ENCODE peak calls at places on chromosomes 1 and 21, in six cellular contexts. One of them, this sample, is unnamed.
A peak's percentile ranks its signal among the peaks of the same experiment; 100 is the strongest.

GRCh38 chr21:29382029-29382654 is 83.4 kb downstream of the BACH1 start:
- DNase-seq in pancreas: no peak
- DNase-seq in caudate nucleus: no peak
- DNase-seq in AG04450: no peak
- DNase-seq in fibroblast of lung: peak; percentile 90
- DNase-seq in SK-N-SH: no peak
- DNase-seq in this sample: no peak

GRCh38 chr1:162381383-162381782 is at the start of gene C1orf226:
- DNase-seq in pancreas: no peak
- DNase-seq in caudate nucleus: no peak
- DNase-seq in AG04450: no peak
- DNase-seq in fibroblast of lung: peak; percentile 23
- DNase-seq in SK-N-SH: no peak
- DNase-seq in this sample: no peak

GRCh38 chr1:167249702-167250101 is 29.0 kb downstream of the POU2F1 start:
- DNase-seq in pancreas: no peak
- DNase-seq in caudate nucleus: no peak
- DNase-seq in AG04450: no peak
- DNase-seq in fibroblast of lung: no peak
- DNase-seq in SK-N-SH: no peak
- DNase-seq in this sample: no peak

GRCh38 chr1:15702722-15703550 is 18.8 kb downstream of the PLEKHM2 start:
- DNase-seq in pancreas: no peak
- DNase-seq in caudate nucleus: no peak
- DNase-seq in AG04450: no peak
- DNase-seq in fibroblast of lung: no peak
- DNase-seq in SK-N-SH: no peak
- DNase-seq in this sample: peak; percentile 77

GRCh38 chr1:162633327-162633762 is 1.1 kb downstream of the DDR2 start:
- DNase-seq in pancreas: no peak
- DNase-seq in caudate nucleus: no peak
- DNase-seq in AG04450: no peak
- DNase-seq in fibroblast of lung: peak; percentile 54
- DNase-seq in SK-N-SH: no peak
- DNase-seq in this sample: no peak

GRCh38 chr1:167057297-167057688 is 32.9 kb downstream of the GPA33 start:
- DNase-seq in pancreas: no peak
- DNase-seq in caudate nucleus: peak; percentile 15
- DNase-seq in AG04450: no peak
- DNase-seq in fibroblast of lung: peak; percentile 43
- DNase-seq in SK-N-SH: peak; percentile 50
- DNase-seq in this sample: peak; percentile 84

GRCh38 chr21:18954415-18954972 is 550.9 kb upstream of the TMPRSS15 start:
- DNase-seq in pancreas: no peak
- DNase-seq in caudate nucleus: no peak
- DNase-seq in AG04450: no peak
- DNase-seq in fibroblast of lung: no peak
- DNase-seq in SK-N-SH: no peak
- DNase-seq in this sample: no peak

GRCh38 chr1:58887059-58887458 is 103.2 kb upstream of the JUN start:
- DNase-seq in pancreas: no peak
- DNase-seq in caudate nucleus: no peak
- DNase-seq in AG04450: no peak
- DNase-seq in fibroblast of lung: no peak
- DNase-seq in SK-N-SH: no peak
- DNase-seq in this sample: no peak

GRCh38 chr1:215776336-215776735 is 209.2 kb downstream of the KCTD3 start:
- DNase-seq in pancreas: no peak
- DNase-seq in caudate nucleus: no peak
- DNase-seq in AG04450: no peak
- DNase-seq in fibroblast of lung: no peak
- DNase-seq in SK-N-SH: no peak
- DNase-seq in this sample: no peak

GRCh38 chr1:159532922-159533321 is 2.9 kb downstream of the OR10J5 start:
- DNase-seq in pancreas: no peak
- DNase-seq in caudate nucleus: no peak
- DNase-seq in AG04450: no peak
- DNase-seq in fibroblast of lung: no peak
- DNase-seq in SK-N-SH: no peak
- DNase-seq in this sample: no peak

GRCh38 chr1:30920827-30921226 is 12.3 kb upstream of the SDC3 start:
- DNase-seq in pancreas: no peak
- DNase-seq in caudate nucleus: no peak
- DNase-seq in AG04450: no peak
- DNase-seq in fibroblast of lung: peak; percentile 53
- DNase-seq in SK-N-SH: no peak
- DNase-seq in this sample: no peak

GRCh38 chr1:39255212-39255611 is 50.7 kb downstream of the MACF1 start:
- DNase-seq in pancreas: no peak
- DNase-seq in caudate nucleus: no peak
- DNase-seq in AG04450: no peak
- DNase-seq in fibroblast of lung: peak; percentile 63
- DNase-seq in SK-N-SH: no peak
- DNase-seq in this sample: no peak

DNA sequence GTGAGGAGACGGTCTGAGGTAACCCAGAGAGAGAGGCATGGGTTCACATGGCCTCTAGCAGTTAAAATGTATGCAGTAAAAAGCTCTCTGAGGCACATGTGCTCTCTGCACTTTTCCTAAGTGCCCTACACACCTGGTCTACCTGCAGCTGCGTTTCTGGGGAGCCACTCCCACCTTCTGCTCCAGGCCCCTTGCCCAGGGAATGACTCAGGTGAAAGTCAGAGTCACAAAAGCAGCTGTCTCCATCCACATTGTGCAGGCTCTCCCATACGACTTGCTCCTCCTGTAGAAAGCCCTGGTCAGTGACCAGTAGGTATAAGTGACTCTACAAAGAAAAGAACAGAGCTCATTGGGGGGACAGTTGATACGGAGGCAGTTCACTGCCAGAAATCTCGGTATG is 8.8 kb downstream of the MINDY1 start:
- DNase-seq in pancreas: no peak
- DNase-seq in caudate nucleus: no peak
- DNase-seq in AG04450: no peak
- DNase-seq in fibroblast of lung: no peak
- DNase-seq in SK-N-SH: no peak
- DNase-seq in this sample: no peak
- H3K27ac ChIP-seq in pancreas: no peak overlapping the region
- H3K27ac ChIP-seq in caudate nucleus: no peak overlapping the region
- H3K27ac ChIP-seq in AG04450: no peak overlapping the region
- H3K27ac ChIP-seq in fibroblast of lung: no peak overlapping the region
- H3K27ac ChIP-seq in SK-N-SH: no peak overlapping the region
- H3K27ac ChIP-seq in this sample: no peak overlapping the region

GRCh38 chr1:44422161-44422560 is 17.1 kb downstream of the RNF220 start:
- DNase-seq in pancreas: no peak
- DNase-seq in caudate nucleus: no peak
- DNase-seq in AG04450: no peak
- DNase-seq in fibroblast of lung: no peak
- DNase-seq in SK-N-SH: no peak
- DNase-seq in this sample: peak; percentile 50

GRCh38 chr1:44420535-44420934 is 15.5 kb downstream of the RNF220 start:
- DNase-seq in pancreas: no peak
- DNase-seq in caudate nucleus: no peak
- DNase-seq in AG04450: no peak
- DNase-seq in fibroblast of lung: no peak
- DNase-seq in SK-N-SH: no peak
- DNase-seq in this sample: no peak

GRCh38 chr1:44421374-44422028 is 16.4 kb downstream of the RNF220 start:
- DNase-seq in pancreas: no peak
- DNase-seq in caudate nucleus: no peak
- DNase-seq in AG04450: no peak
- DNase-seq in fibroblast of lung: no peak
- DNase-seq in SK-N-SH: no peak
- DNase-seq in this sample: no peak

GRCh38 chr1:44425327-44426082 is 20.4 kb downstream of the RNF220 start:
- DNase-seq in pancreas: no peak
- DNase-seq in caudate nucleus: no peak
- DNase-seq in AG04450: no peak
- DNase-seq in fibroblast of lung: no peak
- DNase-seq in SK-N-SH: no peak
- DNase-seq in this sample: no peak

DNA sequence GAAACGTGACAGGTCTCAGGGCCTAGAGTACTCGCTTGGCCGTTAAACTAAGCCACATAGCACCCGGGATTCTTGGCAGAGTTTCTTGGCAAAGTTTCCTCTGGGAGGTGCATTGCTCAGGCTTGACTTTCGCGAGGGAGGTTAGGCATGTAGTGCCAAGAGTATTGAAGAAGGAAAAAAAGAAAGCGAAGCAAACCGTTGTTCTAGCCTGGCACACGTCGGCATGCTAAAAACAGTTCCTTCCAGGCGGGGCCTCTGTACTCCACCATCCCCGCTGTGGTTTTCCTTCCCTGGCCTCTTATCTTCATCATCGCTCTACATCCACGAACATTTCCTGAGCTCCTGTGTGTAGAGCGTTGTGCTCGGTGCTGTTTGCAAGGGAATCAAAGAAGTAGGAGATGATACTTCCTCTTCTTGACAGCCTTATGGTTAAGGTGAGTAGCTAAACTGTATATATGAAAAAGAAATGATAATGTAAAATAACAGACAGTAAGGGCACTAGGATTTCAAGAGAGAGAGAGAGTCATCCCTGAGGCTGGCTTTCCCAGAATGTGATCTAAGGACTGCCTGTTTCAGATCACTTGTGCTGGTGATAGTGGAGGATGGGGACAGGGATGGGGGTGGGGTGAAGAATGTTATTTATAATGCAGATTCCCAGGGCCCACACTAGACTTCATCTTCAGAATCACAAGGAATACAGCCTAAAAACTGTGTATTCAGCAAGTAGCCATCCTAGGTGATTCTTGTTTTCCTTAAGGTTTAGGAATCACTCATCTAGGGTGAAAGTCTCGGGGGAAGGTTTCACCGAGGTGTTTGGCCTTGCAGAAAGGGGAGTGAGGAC is 18.9 kb downstream of the RNF220 start:
- DNase-seq in pancreas: peak; percentile 70
- DNase-seq in caudate nucleus: no peak
- DNase-seq in AG04450: peak; percentile 6
- DNase-seq in fibroblast of lung: peak; percentile 80
- DNase-seq in SK-N-SH: no peak
- DNase-seq in this sample: no peak
- H3K27ac ChIP-seq in pancreas: no peak overlapping the region
- H3K27ac ChIP-seq in caudate nucleus: peak overlapping the region; percentile 29
- H3K27ac ChIP-seq in AG04450: no peak overlapping the region
- H3K27ac ChIP-seq in fibroblast of lung: no peak overlapping the region
- H3K27ac ChIP-seq in SK-N-SH: no peak overlapping the region
- H3K27ac ChIP-seq in this sample: no peak overlapping the region

DNA sequence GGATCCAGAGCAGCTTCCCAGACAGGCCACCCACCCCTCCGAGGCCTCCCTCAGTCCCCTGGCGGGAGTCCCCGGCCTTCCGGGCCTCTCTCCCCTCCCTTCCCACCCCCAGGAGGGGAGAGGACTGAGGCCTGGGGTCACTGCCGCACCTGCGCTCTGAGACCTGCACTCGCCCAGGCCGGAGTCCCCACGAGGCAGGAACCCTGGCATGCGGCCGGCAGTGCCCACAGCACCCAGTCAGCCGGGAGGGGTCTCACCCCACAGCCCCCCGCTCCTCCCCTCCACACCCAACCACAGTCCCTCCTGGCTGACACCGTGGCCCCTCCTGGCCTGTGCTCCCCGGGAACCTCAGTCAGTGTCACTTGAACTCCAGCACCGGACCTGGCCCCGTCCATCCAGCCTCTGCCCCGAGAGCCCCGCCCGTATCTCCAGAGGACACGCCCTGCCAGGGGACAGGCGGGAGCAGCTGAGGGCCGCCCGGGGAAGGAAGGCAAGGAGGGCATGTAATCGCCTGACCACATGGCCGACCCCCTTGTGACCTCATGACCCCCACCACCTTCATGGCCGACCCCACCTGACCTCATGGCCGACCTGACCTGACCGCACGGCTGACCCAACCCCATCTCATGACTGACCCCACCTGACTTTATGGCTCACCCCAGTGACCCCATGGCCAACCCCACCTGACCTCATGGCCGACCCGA is 28.7 kb upstream of the TTLL10 start:
- DNase-seq in pancreas: no peak
- DNase-seq in caudate nucleus: no peak
- DNase-seq in AG04450: no peak
- DNase-seq in fibroblast of lung: no peak
- DNase-seq in SK-N-SH: no peak
- DNase-seq in this sample: no peak
- H3K27ac ChIP-seq in pancreas: no peak overlapping the region
- H3K27ac ChIP-seq in caudate nucleus: no peak overlapping the region
- H3K27ac ChIP-seq in AG04450: no peak overlapping the region
- H3K27ac ChIP-seq in fibroblast of lung: no peak overlapping the region
- H3K27ac ChIP-seq in SK-N-SH: no peak overlapping the region
- H3K27ac ChIP-seq in this sample: no peak overlapping the region

DNA sequence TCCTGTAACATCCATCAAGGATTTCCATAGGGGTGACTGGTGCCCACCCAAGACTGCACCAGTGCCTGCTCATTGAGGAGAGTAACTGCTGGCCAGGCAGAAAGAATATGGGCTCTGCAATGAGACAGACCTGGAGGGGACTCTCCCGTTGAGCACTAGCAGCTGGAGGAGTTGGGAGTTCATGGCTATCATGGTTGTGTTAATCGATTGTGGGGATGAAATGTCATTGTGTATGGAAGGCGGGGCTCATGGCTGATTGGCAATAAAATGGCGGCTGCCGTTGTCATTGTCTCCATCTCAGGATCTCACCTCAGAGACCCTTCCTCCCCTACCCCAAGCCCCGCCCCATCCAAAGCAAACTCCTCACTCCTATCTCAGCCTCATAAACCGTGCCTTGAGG is 3.9 kb downstream of the TMEM125 start:
- DNase-seq in pancreas: no peak
- DNase-seq in caudate nucleus: no peak
- DNase-seq in AG04450: no peak
- DNase-seq in fibroblast of lung: no peak
- DNase-seq in SK-N-SH: no peak
- DNase-seq in this sample: peak; percentile 26
- H3K27ac ChIP-seq in pancreas: no peak overlapping the region
- H3K27ac ChIP-seq in caudate nucleus: peak overlapping the region; percentile 97
- H3K27ac ChIP-seq in AG04450: no peak overlapping the region
- H3K27ac ChIP-seq in fibroblast of lung: no peak overlapping the region
- H3K27ac ChIP-seq in SK-N-SH: no peak overlapping the region
- H3K27ac ChIP-seq in this sample: no peak overlapping the region